ENCODE peak calls at places on chromosome 12, in five cellular contexts. H, Y, U, P and T are unnamed samples.
A peak's percentile ranks its signal among the peaks of the same experiment; 100 is the strongest.

GRCh38 chr12:53886996-53887395 is 51.6 kb upstream of the HOXC13 start:
- DNase-seq in U (no peak), H (no peak), P (no peak), Y (no peak), T (no peak)

GRCh38 chr12:96347130-96347699 is 53.0 kb downstream of the CDK17 start:
- DNase-seq in H (peak; percentile 38), U (no peak), Y (no peak), P (no peak), T (peak; percentile 25)

GRCh38 chr12:124883263-124883876 is 19.7 kb upstream of the SCARB1 start:
- DNase-seq in H (no peak), U (no peak), Y (no peak), P (no peak), T (no peak)

GRCh38 chr12:117847371-117847770 is 121.4 kb downstream of the KSR2 start:
- DNase-seq in Y (no peak), P (no peak), U (no peak), H (no peak), T (no peak)

GRCh38 chr12:111881712-111882111 is 39.7 kb downstream of the MAPKAPK5 start:
- DNase-seq in H (no peak), U (no peak), P (no peak), Y (no peak), T (no peak)

GRCh38 chr12:71626098-71626497 is 37.5 kb downstream of the ZFC3H1 start:
- DNase-seq in H (peak; percentile 9), P (no peak), Y (no peak), U (no peak), T (no peak)

GRCh38 chr12:68414988-68415387 is 82.8 kb upstream of the MDM1 start:
- DNase-seq in H (no peak), U (no peak), P (no peak), Y (no peak), T (no peak)

GRCh38 chr12:25495336-25496097 is 57.6 kb downstream of the LMNTD1 start:
- DNase-seq in Y (no peak), H (no peak), P (no peak), U (no peak), T (no peak)